ENCODE peak calls at places on chromosomes 3 and 15, in eight cellular contexts. B is PC-3, A is H9, M is GM23338, G is mammary epithelial cell, Y is fibroblast of lung, D is mesendoderm, R is A549. N is an unnamed sample.

GRCh38 chr3:46695177-46695961 is 1.9 kb upstream of the ALS2CL start:
- DNase-seq in A (peak), R (peak), G (no peak), B (peak), D (peak), Y (no peak), M (peak), N (peak)

GRCh38 chr3:50671331-50671730 is 3.4 kb upstream of the DOCK3 start:
- DNase-seq in B (peak), G (peak), A (no peak), R (peak), Y (peak), D (no peak), M (no peak), N (no peak)

GRCh38 chr3:183094711-183095110 is 4.6 kb downstream of the MCCC1 start:
- DNase-seq in Y (no peak), D (no peak), A (no peak), M (no peak), R (no peak), G (peak), B (peak), N (no peak)

GRCh38 chr3:195221015-195221853 is 49.7 kb downstream of the XXYLT1 start:
- DNase-seq in Y (peak), D (no peak), G (no peak), B (no peak), R (no peak), M (no peak), A (no peak), N (no peak)

GRCh38 chr3:25390605-25391004 is 37.5 kb upstream of the RARB start:
- DNase-seq in M (no peak), D (no peak), R (no peak), G (no peak), B (no peak), A (no peak), Y (no peak), N (no peak)

GRCh38 chr3:116432795-116433194 is 12.5 kb downstream of the LSAMP start:
- DNase-seq in G (no peak), M (no peak), Y (no peak), A (no peak), R (no peak), D (no peak), B (no peak), N (no peak)

GRCh38 chr3:127851899-127852298 is 29.6 kb upstream of the MGLL start:
- DNase-seq in G (no peak), A (peak), D (peak), R (no peak), M (peak), Y (no peak), B (no peak), N (peak)

GRCh38 chr3:11056531-11057050 is 64.0 kb downstream of the SLC6A1 start:
- DNase-seq in G (no peak), A (peak), M (no peak), B (no peak), D (no peak), R (no peak), Y (no peak), N (no peak)

GRCh38 chr15:30924353-30924752 is 20.6 kb downstream of the FAN1 start:
- DNase-seq in M (no peak), A (no peak), R (no peak), B (no peak), Y (peak), G (no peak), D (peak), N (no peak)

GRCh38 chr3:102686792-102687191 is 252.0 kb downstream of the ZPLD1 start:
- DNase-seq in Y (no peak), R (no peak), M (peak), D (no peak), B (no peak), G (no peak), A (no peak), N (no peak)

GRCh38 chr3:142663865-142664264 is 60.0 kb upstream of the TRPC1 start:
- DNase-seq in M (no peak), G (no peak), R (peak), A (no peak), Y (no peak), B (no peak), D (no peak), N (no peak)

GRCh38 chr3:29481969-29482767 is 201.3 kb downstream of the RBMS3 start:
- DNase-seq in A (no peak), R (no peak), Y (no peak), M (no peak), B (no peak), G (no peak), D (no peak), N (no peak)

GRCh38 chr15:57881361-57881760 is 174.8 kb downstream of the POLR2M start:
- DNase-seq in R (no peak), D (no peak), G (peak), Y (no peak), M (no peak), B (no peak), A (no peak), N (no peak)

GRCh38 chr3:106836906-106837305 is 540.3 kb upstream of the CCDC54 start:
- DNase-seq in D (no peak), Y (no peak), A (no peak), M (peak), R (no peak), G (no peak), B (no peak), N (no peak)

GRCh38 chr3:139935071-139935865 is at the start of gene CLSTN2:
- DNase-seq in D (peak), G (peak), Y (peak), A (peak), B (no peak), R (peak), M (peak), N (peak)

GRCh38 chr3:192833177-192833890 is 84.3 kb downstream of the MB21D2 start:
- DNase-seq in G (no peak), M (no peak), B (peak), Y (peak), R (peak), D (no peak), A (no peak), N (no peak)

GRCh38 chr3:66402596-66403267 is 98.1 kb downstream of the LRIG1 start:
- DNase-seq in D (no peak), M (no peak), B (no peak), G (no peak), Y (no peak), A (no peak), R (no peak), N (no peak)

GRCh38 chr3:52046186-52046913 is 10.0 kb downstream of the DUSP7 start:
- DNase-seq in D (peak), A (no peak), B (peak), Y (peak), R (peak), M (no peak), G (peak), N (no peak)

GRCh38 chr3:99248913-99249312 is 347.4 kb upstream of the DCBLD2 start:
- DNase-seq in B (peak), Y (peak), R (no peak), M (no peak), A (no peak), G (no peak), D (no peak), N (no peak)

GRCh38 chr15:81940467-81941451 is 105.1 kb downstream of the MEX3B start:
- DNase-seq in G (peak), Y (peak), D (no peak), M (no peak), R (no peak), B (peak), A (no peak), N (no peak)

GRCh38 chr3:150384517-150385212 is 23.4 kb upstream of the TSC22D2 start:
- DNase-seq in A (peak), B (no peak), M (peak), D (peak), R (no peak), G (no peak), Y (peak), N (peak)

GRCh38 chr15:51874751-51875644 is 45.5 kb downstream of the TMOD3 start:
- DNase-seq in M (peak), A (no peak), B (peak), R (peak), Y (peak), D (peak), G (peak), N (no peak)

GRCh38 chr3:182303169-182303568 is 490.1 kb upstream of the ATP11B start:
- DNase-seq in Y (no peak), B (peak), R (no peak), M (no peak), G (peak), D (no peak), A (no peak), N (no peak)

GRCh38 chr3:24519368-24520100 is 24.9 kb upstream of the THRB start:
- DNase-seq in R (no peak), M (peak), Y (no peak), D (peak), G (no peak), B (no peak), A (peak), N (peak)

GRCh38 chr3:125119752-125120369 is 64.1 kb upstream of the HEG1 start:
- DNase-seq in R (no peak), G (no peak), M (no peak), A (no peak), Y (no peak), B (no peak), D (no peak), N (no peak)

GRCh38 chr3:29385056-29385455 is 104.2 kb downstream of the RBMS3 start:
- DNase-seq in B (no peak), A (no peak), M (no peak), R (no peak), G (no peak), D (no peak), Y (peak), N (peak)

GRCh38 chr15:29278436-29279099 is 8.9 kb upstream of the NSMCE3 start:
- DNase-seq in A (no peak), M (no peak), D (no peak), B (peak), Y (peak), R (no peak), G (peak), N (no peak)

GRCh38 chr3:109607897-109608296 is 270.6 kb upstream of the DPPA4 start:
- DNase-seq in R (no peak), M (no peak), A (no peak), B (no peak), D (no peak), G (no peak), Y (no peak), N (no peak)

GRCh38 chr3:127775398-127776109 is 46.8 kb downstream of the MGLL start:
- DNase-seq in G (peak), A (no peak), D (no peak), M (no peak), B (no peak), Y (peak), R (no peak), N (no peak)

GRCh38 chr15:72339777-72340177 is 19.8 kb upstream of the CELF6 start:
- DNase-seq in R (peak), D (no peak), Y (peak), M (no peak), G (peak), A (no peak), B (peak), N (no peak)

GRCh38 chr3:46417120-46417510 is 10.1 kb downstream of the CCRL2 start:
- DNase-seq in R (no peak), G (no peak), A (no peak), Y (no peak), D (no peak), M (no peak), B (no peak), N (no peak)

GRCh38 chr3:7710284-7710683 is 791.3 kb upstream of the LMCD1 start:
- DNase-seq in D (no peak), Y (no peak), A (no peak), G (no peak), R (no peak), B (no peak), M (no peak), N (no peak)
- H3K4me2 ChIP-seq in D (no peak), Y (no peak), A (no peak), G (no peak), R (no peak), B (no peak), M (no peak), N (no peak)

GRCh38 chr3:16508591-16508995 is 4.9 kb downstream of the RFTN1 start:
- DNase-seq in A (no peak), M (no peak), D (no peak), Y (peak), B (no peak), G (no peak), R (no peak), N (no peak)

GRCh38 chr3:16508242-16508575 is 5.3 kb downstream of the RFTN1 start:
- DNase-seq in D (no peak), M (no peak), R (no peak), A (no peak), G (no peak), Y (no peak), B (no peak), N (no peak)

GRCh38 chr3:16511561-16512434 is 1.7 kb downstream of the RFTN1 start:
- DNase-seq in A (peak), R (no peak), D (peak), M (peak), B (no peak), G (no peak), Y (peak), N (peak)

GRCh38 chr3:16510620-16511319 is 2.7 kb downstream of the RFTN1 start:
- DNase-seq in M (no peak), G (no peak), A (no peak), B (no peak), D (no peak), R (no peak), Y (no peak), N (no peak)

GRCh38 chr3:16509721-16510619 is 3.5 kb downstream of the RFTN1 start:
- DNase-seq in A (no peak), B (no peak), M (no peak), D (no peak), Y (no peak), G (no peak), R (no peak), N (no peak)
- H3K4me2 ChIP-seq in A (no peak), B (no peak), M (no peak), D (no peak), Y (no peak), G (no peak), R (no peak), N (no peak)

GRCh38 chr15:67089218-67090193 is 24.1 kb downstream of the SMAD3 start:
- DNase-seq in Y (no peak), G (peak), M (no peak), D (no peak), B (peak), A (no peak), R (peak), N (no peak)
- H3K4me2 ChIP-seq in Y (peak), G (no peak), M (no peak), D (no peak), B (peak), A (no peak), R (peak), N (no peak)

GRCh38 chr3:42502429-42503250 is at the start of gene VIPR1:
- DNase-seq in D (peak), A (peak), R (peak), M (peak), G (peak), Y (no peak), B (peak), N (peak)

GRCh38 chr3:42504334-42505202 is 2.1 kb downstream of the VIPR1 start:
- DNase-seq in D (no peak), B (no peak), M (no peak), G (no peak), Y (no peak), A (peak), R (no peak), N (no peak)

GRCh38 chr3:42503957-42504333 is 1.5 kb downstream of the VIPR1 start:
- DNase-seq in B (no peak), Y (no peak), M (no peak), R (no peak), D (no peak), G (no peak), A (peak), N (no peak)

GRCh38 chr3:42501681-42502428 is 588 bp upstream of the VIPR1 start:
- DNase-seq in Y (peak), M (peak), R (peak), D (peak), G (peak), A (peak), B (peak), N (peak)

GRCh38 chr3:42503251-42503924 is 945 bp downstream of the VIPR1 start:
- DNase-seq in D (no peak), Y (no peak), M (no peak), B (no peak), R (no peak), G (no peak), A (no peak), N (no peak)
- H3K4me2 ChIP-seq in D (peak), Y (no peak), M (peak), B (peak), R (no peak), G (peak), A (peak), N (peak)